ENCODE peak calls at places on chromosomes 2 and 18, in eight cellular contexts. P is stromal cell of bone marrow; B is stimulated activated CD4-positive, alpha-beta T cell treated with anti-CD3 and anti-CD28 coated beads, Interleukin-12 subunit alpha, Interleukin-12 subunit beta, amount 100 ng/mL, for 48 hours; L is left lung; H is NCI-H1105; Z is COR-L47; J is SK-N-SH; D is Kasumi-1. T is an unnamed sample.

GRCh38 chr2:86274918-86275275 is 62.5 kb downstream of the REEP1 start:
- DNase-seq in L (no peak), P (no peak), Z (peak; percentile 10), B (no peak), D (no peak), J (peak; percentile 55), H (peak; percentile 4), T (peak; percentile 40)

GRCh38 chr2:135791418-135792190 is 45.4 kb downstream of the LCT start:
- DNase-seq in Z (no peak), J (no peak), D (no peak), L (no peak), B (no peak), P (no peak), H (no peak), T (no peak)

GRCh38 chr2:71045841-71046495 is 22.5 kb upstream of the NAGK start:
- DNase-seq in P (no peak), H (no peak), L (no peak), D (peak; percentile 69), Z (no peak), B (no peak), J (no peak), T (no peak)

GRCh38 chr2:168064011-168064998 is 183.1 kb downstream of the STK39 start:
- DNase-seq in D (no peak), H (no peak), Z (no peak), L (no peak), B (no peak), J (peak; percentile 59), P (no peak), T (no peak)

GRCh38 chr2:197777823-197778407 is 7.2 kb downstream of the BOLL start:
- DNase-seq in Z (no peak), L (no peak), H (no peak), D (peak; percentile 84), B (no peak), J (peak; percentile 30), P (peak; percentile 21), T (peak; percentile 54)

GRCh38 chr2:106161938-106162814 is 31.9 kb downstream of the UXS1 start:
- DNase-seq in H (peak; percentile 1), Z (no peak), D (no peak), J (no peak), P (no peak), B (no peak), L (peak; percentile 75), T (no peak)

GRCh38 chr2:215812966-215813365 is 200.4 kb downstream of the MREG start:
- DNase-seq in P (peak; percentile 43), Z (no peak), J (no peak), L (no peak), H (no peak), B (no peak), D (no peak), T (no peak)

GRCh38 chr2:233267516-233268245 is 16.2 kb downstream of the ATG16L1 start:
- DNase-seq in Z (no peak), D (no peak), L (no peak), B (peak; percentile 53), P (no peak), J (no peak), H (no peak), T (no peak)

GRCh38 chr18:72808688-72809087 is 59.1 kb downstream of the NETO1 start:
- DNase-seq in B (no peak), D (no peak), Z (no peak), P (no peak), J (no peak), L (no peak), H (no peak), T (no peak)

T was measured in SK-N-DZ.